ENCODE peak calls at places on chromosome 19, in nine cellular contexts. O is osteoblast; Y is kidney; U is lung; G is upper lobe of right lung; S is CD8-positive, alpha-beta T cell; A is tibial artery; H is foreskin fibroblast; X is mucosa of descending colon. R is an unnamed sample.

GRCh38 chr19:57165846-57166245 is 1.4 kb downstream of the DUXA start:
- DNase-seq in O (no peak), Y (no peak), U (no peak), G (no peak), S (no peak), A (no peak), H (no peak), X (no peak), R (no peak)

GRCh38 chr19:15393963-15394362 is 14.4 kb upstream of the AKAP8 start:
- DNase-seq in O (peak), Y (no peak), U (no peak), G (no peak), S (no peak), A (no peak), H (peak), X (no peak), R (no peak)

GRCh38 chr19:57615346-57615745 is 1.3 kb downstream of the ZNF134 start:
- DNase-seq in O (no peak), Y (no peak), U (no peak), G (no peak), S (no peak), A (no peak), H (no peak), X (no peak), R (no peak)

GRCh38 chr19:322616-323015 is 22.0 kb downstream of the MIER2 start:
- DNase-seq in O (peak), Y (no peak), U (no peak), G (peak), S (no peak), A (peak), H (no peak), X (peak), R (no peak)

GRCh38 chr19:40745402-40745780 is 4.9 kb downstream of the ACTMAP start:
- DNase-seq in O (peak), Y (no peak), U (no peak), G (no peak), S (no peak), A (no peak), H (peak), X (no peak), R (peak)

GRCh38 chr19:32498641-32499200 is 82.3 kb upstream of the PDCD5 start:
- DNase-seq in O (no peak), Y (no peak), U (no peak), G (no peak), S (no peak), A (no peak), H (no peak), X (no peak), R (no peak)

GRCh38 chr19:58334691-58335249 is 8.0 kb downstream of the ZSCAN22 start:
- DNase-seq in O (no peak), Y (no peak), U (no peak), G (no peak), S (no peak), A (no peak), H (no peak), X (no peak), R (no peak)

GRCh38 chr19:3285647-3286176 is 61.3 kb downstream of the CELF5 start:
- DNase-seq in O (peak), Y (peak), U (no peak), G (peak), S (peak), A (no peak), H (peak), X (no peak), R (no peak)

GRCh38 chr19:13366529-13367143 is 139.6 kb downstream of the CACNA1A start:
- DNase-seq in O (peak), Y (no peak), U (no peak), G (no peak), S (no peak), A (no peak), H (peak), X (no peak), R (no peak)

GRCh38 chr19:5891938-5892771 is 11.4 kb downstream of the NDUFA11 start:
- DNase-seq in O (peak), Y (no peak), U (no peak), G (no peak), S (no peak), A (no peak), H (peak), X (no peak), R (no peak)

GRCh38 chr19:16714702-16715294 is 4.8 kb upstream of the NWD1 start:
- DNase-seq in O (peak), Y (no peak), U (peak), G (peak), S (no peak), A (peak), H (peak), X (peak), R (no peak)

GRCh38 chr19:15534957-15535864 is 26.9 kb downstream of the CYP4F22 start:
- DNase-seq in O (no peak), Y (no peak), U (no peak), G (no peak), S (no peak), A (no peak), H (no peak), X (no peak), R (no peak)

GRCh38 chr19:13241321-13242104 is 91.3 kb downstream of the IER2 start:
- DNase-seq in O (peak), Y (no peak), U (no peak), G (no peak), S (no peak), A (no peak), H (no peak), X (no peak), R (no peak)

GRCh38 chr19:45882652-45883585 is 3.0 kb downstream of the IRF2BP1 start:
- DNase-seq in O (peak), Y (peak), U (peak), G (peak), S (peak), A (peak), H (peak), X (peak), R (peak)
- H3K4me3 ChIP-seq in O (peak), Y (peak), U (no peak), G (peak), S (no peak), A (peak), H (no peak), X (no peak), R (no peak)

DNA sequence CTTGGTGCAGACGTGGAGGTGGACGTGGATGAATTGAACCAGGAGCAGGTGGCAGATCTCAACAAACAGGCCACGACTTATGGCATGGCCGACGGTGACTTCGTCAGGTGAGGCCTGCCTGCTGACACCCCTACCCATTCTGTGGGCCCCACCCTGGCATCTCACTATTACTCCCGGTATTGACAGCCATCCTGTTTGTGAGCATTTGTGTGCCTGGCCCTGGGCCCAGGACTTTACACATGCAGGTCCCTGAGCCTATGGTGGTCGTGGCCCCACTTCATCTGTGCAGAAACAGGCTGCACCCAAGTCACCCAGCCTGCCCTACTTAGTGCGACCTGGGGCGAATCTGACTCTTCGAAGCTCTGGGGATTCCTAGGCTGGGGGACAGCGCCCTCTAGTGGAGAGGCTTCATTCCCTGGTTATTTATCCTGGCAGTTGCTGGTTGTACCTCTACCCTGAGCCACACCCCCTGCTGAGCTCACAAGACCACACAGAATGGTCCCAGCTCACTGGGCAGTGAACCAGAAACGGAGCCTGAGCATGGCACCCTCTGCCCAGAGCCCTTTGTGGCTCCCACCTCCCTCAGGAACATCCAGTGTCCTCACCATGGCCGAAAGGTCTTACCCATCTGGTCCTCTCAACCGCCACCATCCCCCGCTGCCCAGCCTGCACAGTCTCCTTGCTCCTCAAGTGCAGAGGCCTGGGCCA is 16.9 kb downstream of the ZNF296 start:
- DNase-seq in O (peak), Y (peak), U (peak), G (peak), S (peak), A (peak), H (peak), X (no peak), R (no peak)
- TF ChIP-seq CTCF in O (peak), Y (peak), U (peak), G (peak), S (peak), A (peak), H (peak), X (peak), R (peak)

GRCh38 chr19:19193926-19194325 is 1.9 kb downstream of the RFXANK start:
- DNase-seq in O (peak), Y (no peak), U (no peak), G (no peak), S (no peak), A (no peak), H (no peak), X (no peak), R (no peak)
- H3K4me3 ChIP-seq in O (peak), Y (peak), U (no peak), G (peak), S (peak), A (peak), H (peak), X (no peak), R (peak)

GRCh38 chr19:7679771-7680605 is 645 bp upstream of the TRAPPC5 start:
- DNase-seq in O (no peak), Y (no peak), U (no peak), G (no peak), S (no peak), A (no peak), H (no peak), X (no peak), R (no peak)

GRCh38 chr19:7677664-7678311 is 898 bp downstream of the MCEMP1 start:
- DNase-seq in O (peak), Y (no peak), U (no peak), G (peak), S (no peak), A (no peak), H (no peak), X (no peak), R (no peak)

GRCh38 chr19:7680606-7681335 is at the start of gene TRAPPC5:
- DNase-seq in O (peak), Y (peak), U (peak), G (peak), S (peak), A (peak), H (peak), X (peak), R (no peak)

GRCh38 chr19:7676854-7677253 is at the start of gene MCEMP1:
- DNase-seq in O (peak), Y (no peak), U (peak), G (peak), S (no peak), A (no peak), H (no peak), X (no peak), R (no peak)

GRCh38 chr19:7679017-7679720 is 1.5 kb upstream of the TRAPPC5 start:
- DNase-seq in O (peak), Y (no peak), U (no peak), G (no peak), S (peak), A (no peak), H (no peak), X (no peak), R (no peak)
- TF ChIP-seq CTCF in O (no peak), Y (peak), U (no peak), G (peak), S (peak), A (no peak), H (no peak), X (no peak), R (no peak)

DNA sequence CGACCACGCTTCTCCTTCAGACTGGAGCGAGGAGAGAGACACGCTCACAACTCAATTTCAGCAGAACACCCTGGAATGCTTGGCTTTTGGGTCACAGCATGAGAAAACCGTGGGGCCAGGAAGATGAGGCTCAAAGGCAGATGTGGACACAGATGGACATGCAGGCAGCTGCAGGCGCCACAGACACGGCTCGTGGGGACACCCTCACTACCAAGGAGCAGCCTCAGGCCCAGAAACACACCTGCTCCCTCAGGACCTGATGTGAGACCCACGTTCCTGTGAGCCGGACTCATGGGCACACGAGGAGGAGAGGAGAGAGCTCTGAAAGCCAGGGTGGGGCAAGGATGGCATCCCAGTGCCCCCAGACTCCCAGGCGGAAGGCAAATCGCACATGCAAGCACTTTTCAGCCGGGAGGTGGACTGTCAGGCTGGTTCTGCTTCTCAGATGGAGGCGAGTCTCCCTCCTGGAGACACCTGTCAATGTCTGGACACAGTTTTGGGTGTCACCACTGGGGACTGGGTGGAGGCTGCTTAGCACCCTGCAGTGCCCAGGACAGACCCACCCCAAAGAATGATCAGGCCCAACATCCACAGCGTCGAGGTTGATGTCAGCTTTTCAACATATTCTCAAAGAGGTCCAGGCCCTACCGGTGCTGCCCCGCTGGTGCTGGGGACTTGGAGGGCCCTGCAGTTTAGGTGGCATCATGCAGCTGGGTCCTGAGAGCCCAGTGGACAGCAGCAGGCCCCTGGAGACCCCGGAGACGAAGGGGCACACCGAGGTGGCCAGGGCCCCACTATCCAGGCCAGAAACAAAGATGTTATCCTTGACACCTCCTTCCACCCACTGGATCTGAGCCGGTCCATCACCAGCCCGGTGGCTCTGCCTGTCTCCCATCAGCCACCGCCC is 2.3 kb downstream of the ABHD17A start:
- DNase-seq in O (peak), Y (no peak), U (no peak), G (no peak), S (no peak), A (no peak), H (no peak), X (no peak), R (no peak)
- H3K4me3 ChIP-seq in O (peak), Y (peak), U (no peak), G (peak), S (peak), A (peak), H (peak), X (no peak), R (peak)

GRCh38 chr19:10334340-10335148 is 1.2 kb upstream of the RAVER1 start:
- DNase-seq in O (peak), Y (peak), U (peak), G (peak), S (no peak), A (peak), H (peak), X (peak), R (peak)
- TF ChIP-seq CTCF in O (no peak), Y (peak), U (no peak), G (no peak), S (no peak), A (no peak), H (no peak), X (no peak), R (peak)

DNA sequence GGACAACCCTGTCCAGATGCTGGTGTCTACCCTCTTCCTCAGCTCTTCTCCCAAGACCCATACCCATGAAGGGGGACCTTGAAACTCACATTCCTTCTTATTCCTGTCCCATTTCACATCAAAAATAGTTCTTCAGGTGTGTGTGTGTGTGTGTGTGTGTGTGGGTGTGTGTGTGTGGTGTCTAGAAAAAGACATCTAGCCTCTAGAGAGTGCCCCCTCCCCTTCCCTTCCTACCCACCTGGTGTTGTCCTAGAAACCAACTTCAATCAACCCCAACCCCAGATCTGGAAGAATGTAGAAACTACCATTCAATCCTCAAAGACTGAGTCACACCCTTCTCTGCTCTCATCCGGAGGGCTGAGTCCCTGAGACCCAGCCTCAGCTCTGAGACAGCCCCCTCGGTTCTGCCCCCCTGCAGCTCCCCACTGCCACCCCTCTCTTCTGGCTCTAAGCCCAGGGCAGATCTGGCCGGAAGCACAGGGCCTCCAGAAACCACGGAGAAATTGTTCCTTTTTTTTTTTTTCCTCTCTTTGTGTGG is 3.5 kb downstream of the KCNN4 start:
- DNase-seq in O (peak), Y (no peak), U (no peak), G (no peak), S (no peak), A (no peak), H (peak), X (no peak), R (no peak)
- H3K4me3 ChIP-seq in O (no peak), Y (no peak), U (no peak), G (no peak), S (no peak), A (no peak), H (no peak), X (no peak), R (no peak)